ENCODE peak calls at places on chromosomes 5 and 9, in four cellular contexts. D, G, A and O are unnamed samples.

GRCh38 chr9:87570000-87570834 is 72.5 kb downstream of the DAPK1 start:
- DNase-seq in G (no peak), D (peak; percentile 97), A (no peak), O (no peak)

GRCh38 chr9:98678244-98678842 is 30.4 kb downstream of the GABBR2 start:
- DNase-seq in G (peak; percentile 82), A (peak; percentile 50), D (no peak), O (no peak)

GRCh38 chr5:56735845-56736641 is 79.3 kb upstream of the MAP3K1 start:
- DNase-seq in A (no peak), D (no peak), G (peak; percentile 10), O (no peak)

GRCh38 chr5:141674747-141675146 is 7.3 kb downstream of the ARAP3 start:
- DNase-seq in A (no peak), D (no peak), G (peak; percentile 91), O (no peak)

GRCh38 chr5:179805529-179806249 is 977 bp downstream of the MGAT4B start:
- DNase-seq in D (no peak), G (peak; percentile 65), A (peak; percentile 91), O (peak; percentile 77)

GRCh38 chr5:76546497-76547102 is 76.6 kb downstream of the F2RL2 start:
- DNase-seq in A (no peak), D (peak; percentile 36), G (no peak), O (no peak)

GRCh38 chr5:175873090-175873454 is 1.7 kb downstream of the CPLX2 start:
- DNase-seq in G (peak; percentile 79), A (no peak), D (peak; percentile 37), O (no peak)

GRCh38 chr5:151156732-151157402 is 712 bp downstream of the ANXA6 start:
- DNase-seq in D (no peak), G (peak; percentile 65), A (peak; percentile 82), O (peak; percentile 77)

GRCh38 chr9:36970007-36970888 is 63.8 kb downstream of the PAX5 start:
- DNase-seq in D (no peak), G (no peak), A (no peak), O (no peak)

GRCh38 chr5:166354277-166354676 is 1937.2 kb upstream of the WWC1 start:
- DNase-seq in G (no peak), D (no peak), A (no peak), O (no peak)

GRCh38 chr5:166363071-166363470 is 1928.4 kb upstream of the WWC1 start:
- DNase-seq in D (no peak), A (no peak), G (no peak), O (no peak)

GRCh38 chr5:166356096-166356495 is 1935.3 kb upstream of the WWC1 start:
- DNase-seq in G (no peak), A (no peak), D (no peak), O (no peak)

GRCh38 chr5:166358127-166358840 is 1933.2 kb upstream of the WWC1 start:
- DNase-seq in A (no peak), D (no peak), G (peak; percentile 23), O (no peak)
- H3K27ac ChIP-seq in A (no peak overlapping the region), D (no peak overlapping the region), G (no peak overlapping the region), O (no peak overlapping the region)

DNA sequence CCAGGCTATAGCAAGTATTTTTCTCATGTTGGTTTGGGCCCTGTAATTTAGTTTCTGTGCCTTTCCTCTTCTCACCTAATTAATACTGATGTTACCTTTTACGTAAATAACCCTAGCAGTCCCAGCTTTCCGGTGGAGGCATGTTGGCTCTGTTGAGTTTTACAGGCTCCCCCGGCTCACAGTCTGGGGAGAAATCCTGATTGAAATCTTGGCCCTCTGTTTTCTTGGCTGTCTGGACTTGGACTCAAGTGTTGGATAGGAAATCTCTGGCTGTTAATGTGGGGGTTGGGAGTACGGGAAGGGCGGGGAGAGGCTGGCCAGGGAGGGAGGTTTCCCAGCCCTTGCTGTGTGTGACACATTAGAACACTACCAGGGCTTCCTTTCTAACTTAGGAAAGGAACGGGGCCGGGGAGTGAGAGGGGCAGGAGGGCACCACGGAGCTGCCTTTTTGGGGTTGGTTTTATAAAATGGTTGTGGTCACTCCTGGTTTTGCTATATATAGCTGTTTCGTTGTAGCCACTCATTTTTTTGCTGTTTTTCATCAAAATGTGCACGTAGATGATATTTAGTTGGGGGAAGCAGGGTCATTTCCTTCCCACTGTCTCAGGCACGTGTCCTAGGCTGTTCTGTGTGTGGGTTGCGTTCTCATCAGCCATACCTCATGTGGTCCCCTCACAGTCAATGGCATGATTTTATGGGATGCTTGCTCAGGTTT is 10.9 kb downstream of the TRIO start:
- DNase-seq in G (peak; percentile 63), A (no peak), D (no peak), O (peak; percentile 93)
- H3K4me1 ChIP-seq in G (peaks cover 78% of the 10 kb centered on the region), A (peaks cover 45% of the 10 kb centered on the region), D (peaks cover 85% of the 10 kb centered on the region), O (peaks cover 96% of the 10 kb centered on the region)

GRCh38 chr5:169268019-169268418 is 32.9 kb downstream of the SLIT3 start:
- DNase-seq in D (no peak), A (no peak), G (no peak), O (no peak)
- TF ChIP-seq POLR2AphosphoS5 in D (no peak), A (no peak), G (no peak), O (peak; percentile 29)

GRCh38 chr5:80963521-80963895 is 3.3 kb downstream of the RASGRF2 start:
- DNase-seq in A (no peak), D (no peak), G (no peak), O (no peak)

GRCh38 chr5:80964491-80964890 is 4.3 kb downstream of the RASGRF2 start:
- DNase-seq in G (no peak), A (no peak), D (peak; percentile 23), O (no peak)

GRCh38 chr5:80963966-80964481 is 3.9 kb downstream of the RASGRF2 start:
- DNase-seq in A (no peak), D (no peak), G (no peak), O (no peak)

GRCh38 chr5:80964919-80965318 is 4.8 kb downstream of the RASGRF2 start:
- DNase-seq in D (no peak), A (no peak), G (no peak), O (no peak)

GRCh38 chr5:80967500-80968181 is 7.5 kb downstream of the RASGRF2 start:
- DNase-seq in D (peak; percentile 88), A (no peak), G (no peak), O (peak; percentile 81)
- H3K27ac ChIP-seq in D (peak overlapping the region; percentile 68), A (no peak overlapping the region), G (no peak overlapping the region), O (peak overlapping the region; percentile 62)

DNA sequence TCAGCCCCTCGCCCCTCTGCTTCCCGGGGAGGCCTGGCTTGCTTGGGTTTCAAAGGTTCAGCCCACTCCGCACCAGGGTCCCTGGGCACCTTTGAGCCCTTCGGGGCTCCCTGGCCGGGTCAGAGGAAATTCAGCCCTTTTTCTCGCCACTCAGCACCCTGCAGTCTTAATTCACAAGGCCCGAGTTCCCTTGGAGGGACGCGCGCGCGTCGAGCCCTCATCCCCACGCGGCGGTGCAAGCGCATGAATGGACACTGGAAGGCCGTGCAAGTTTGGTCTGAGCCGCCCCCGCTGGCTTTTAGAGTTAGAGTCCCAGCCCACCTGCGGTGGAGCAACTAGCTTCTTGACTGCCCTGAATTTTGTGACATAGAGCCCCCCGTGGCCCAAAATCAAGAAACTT is 4.5 kb downstream of the EBF1 start:
- DNase-seq in D (no peak), A (no peak), G (peak; percentile 68), O (no peak)
- H3K4me1 ChIP-seq in D (no peaks in the 10 kb centered on the region), A (peaks cover 19% of the 10 kb centered on the region), G (peaks cover 39% of the 10 kb centered on the region), O (no peaks in the 10 kb centered on the region)

DNA sequence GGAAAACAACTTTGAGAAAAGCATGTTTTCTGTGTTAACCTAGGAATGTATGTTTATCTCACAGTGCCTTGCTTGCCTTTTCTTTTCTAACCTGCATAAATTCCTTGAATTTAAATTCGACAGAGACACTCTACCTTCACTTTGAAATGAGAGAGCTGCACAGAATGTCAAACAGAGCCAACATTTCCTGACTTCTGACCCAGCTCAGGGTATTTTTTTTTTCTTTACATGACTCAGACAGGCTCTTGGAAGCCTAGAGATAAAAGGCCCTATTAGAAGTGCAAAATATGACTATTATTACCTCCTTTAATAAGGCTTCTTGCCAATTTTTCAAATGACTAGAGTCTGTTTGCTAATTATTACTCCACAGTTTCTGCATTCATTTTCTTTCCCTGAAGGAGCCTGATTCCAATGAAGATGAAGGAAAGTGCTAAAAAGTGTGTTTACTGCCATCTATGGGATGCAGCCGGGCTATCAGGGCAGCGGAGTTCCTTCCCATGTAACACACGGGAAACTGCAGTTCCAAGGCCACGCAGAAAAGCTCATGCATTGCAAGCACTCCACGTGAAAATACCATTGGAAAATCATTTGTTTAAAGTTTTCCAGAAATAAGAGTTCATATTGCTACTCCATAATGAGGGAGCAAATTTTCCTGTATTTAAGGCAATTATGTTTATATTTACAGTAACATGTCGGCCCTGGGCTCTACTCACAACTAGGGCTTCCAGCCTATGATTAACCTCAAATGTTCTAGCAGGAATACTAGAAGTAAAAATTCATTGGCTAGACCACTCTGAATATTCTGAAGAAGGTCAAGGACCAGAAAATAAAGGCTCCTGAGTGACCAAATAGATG is 485.6 kb downstream of the ZSWIM6 start:
- DNase-seq in G (peak; percentile 71), A (no peak), D (peak; percentile 5), O (no peak)
- TF ChIP-seq POLR2AphosphoS5 in G (no peak), A (no peak), D (no peak), O (no peak)

DNA sequence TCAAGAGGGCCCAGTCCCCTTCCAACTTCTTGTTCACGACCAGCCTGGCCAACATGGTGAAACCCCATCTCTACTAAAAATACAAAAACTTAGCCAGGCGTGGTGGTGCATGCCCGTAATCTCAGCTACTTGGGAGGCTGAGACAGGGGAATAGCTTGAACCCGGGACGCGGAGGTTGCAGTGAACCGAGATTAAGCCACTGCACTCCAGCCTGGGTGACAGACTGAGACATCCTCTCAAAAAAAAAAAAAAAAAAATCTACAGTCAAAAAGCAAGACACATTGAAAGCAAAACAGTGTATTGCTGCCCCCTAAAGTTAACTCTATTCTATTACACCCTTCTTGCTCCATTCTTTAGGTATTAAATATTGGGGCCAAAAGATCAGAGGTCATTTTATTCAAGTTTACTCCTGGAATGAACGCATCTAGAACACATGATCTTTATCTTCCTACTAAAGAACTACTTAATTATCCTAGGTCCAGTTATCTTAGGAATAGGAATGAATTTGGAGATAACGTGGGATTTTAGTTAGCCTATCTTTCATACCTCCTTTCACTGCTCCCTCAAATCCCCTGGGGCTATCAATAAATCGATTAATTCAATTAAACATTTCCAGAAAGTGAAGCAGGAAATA is 2.4 kb downstream of the ATG12 start:
- DNase-seq in D (peak; percentile 61), A (peak; percentile 77), G (peak; percentile 66), O (no peak)
- H3K27ac ChIP-seq in D (no peak overlapping the region), A (no peak overlapping the region), G (no peak overlapping the region), O (peak overlapping the region; percentile 95)

DNA sequence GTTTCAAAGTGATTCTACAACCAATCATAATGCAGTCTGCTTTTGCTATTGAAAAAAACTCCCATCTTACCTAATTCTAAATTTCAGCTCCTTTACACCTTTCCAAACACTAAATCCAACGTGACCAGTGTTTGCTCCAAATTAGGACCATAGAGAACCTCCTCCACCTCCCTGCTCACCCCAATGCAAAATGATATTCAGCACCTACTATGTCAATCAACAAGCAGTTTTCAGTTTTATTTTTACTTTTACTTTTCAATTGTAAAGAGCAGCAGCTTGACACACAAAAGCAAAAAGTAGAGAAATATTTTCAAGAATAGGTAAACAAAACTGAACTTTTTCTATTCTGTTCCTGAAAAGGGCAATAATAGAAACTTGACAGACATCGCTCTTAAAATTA is 3.4 kb downstream of the FAM13B start:
- DNase-seq in D (no peak), A (no peak), G (no peak), O (no peak)
- H3K4me1 ChIP-seq in D (peaks cover 57% of the 10 kb centered on the region), A (peaks cover 62% of the 10 kb centered on the region), G (peaks cover 23% of the 10 kb centered on the region), O (peaks cover 47% of the 10 kb centered on the region)

DNA sequence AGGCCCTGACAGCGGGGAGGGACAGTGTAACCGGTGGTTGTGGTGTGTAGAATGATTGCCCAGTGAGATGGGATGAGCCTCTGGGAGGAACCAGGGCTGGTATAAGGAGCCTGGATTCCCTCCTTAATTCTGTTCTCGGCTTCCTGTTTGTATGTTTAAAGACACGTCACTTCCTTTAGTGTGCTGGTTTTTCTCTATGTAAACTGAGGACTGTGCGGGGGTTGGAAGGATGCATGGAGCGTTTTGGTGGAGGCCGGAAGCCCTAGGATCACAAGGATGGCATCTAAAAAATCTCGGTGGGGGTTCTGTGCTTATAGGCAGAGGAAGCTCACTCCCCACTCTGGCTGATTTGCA is 958 bp downstream of the NTMT1 start:
- DNase-seq in A (no peak), G (no peak), D (no peak), O (no peak)
- TF ChIP-seq POLR2AphosphoS5 in A (no peak), G (no peak), D (no peak), O (no peak)

GRCh38 chr9:113525208-113525607 is 61.7 kb downstream of the RGS3 start:
- DNase-seq in G (no peak), A (peak; percentile 30), D (no peak), O (no peak)
- H3K27ac ChIP-seq in G (no peak overlapping the region), A (peak overlapping the region; percentile 74), D (no peak overlapping the region), O (peak overlapping the region; percentile 77)